ENCODE peak calls at places on chromosome 2, in nine cellular contexts. Y is AG20443; L is B cell; K is activated naive CD8-positive, alpha-beta T cell treated with anti-CD3 and anti-CD28 coated beads, Interleukin-2, amount 50 U/mL, for 24 hours; S is activated CD4-positive, alpha-beta T cell treated with anti-CD3 and anti-CD28 coated beads, Interleukin-2, amount 10 ng/mL, durations not matched to agents 7 days and 5 days; N is Kasumi-1; U is EH; H is NCI-H1092 treated with DMSO at 0.1 percent for 48 hours; E is CD4-positive, alpha-beta T cell. J is an unnamed sample.

GRCh38 chr2:67346718-67347407 is 50.3 kb upstream of the ETAA1 start:
- DNase-seq in Y (no peak), L (no peak), K (no peak), S (no peak), N (no peak), U (peak), H (no peak), E (no peak), J (no peak)

GRCh38 chr2:39546409-39546808 is 109.3 kb upstream of the MAP4K3 start:
- DNase-seq in Y (no peak), L (no peak), K (no peak), S (no peak), N (no peak), U (no peak), H (no peak), E (no peak), J (no peak)

GRCh38 chr2:129798301-129798581 is 181.2 kb upstream of the RAB6C start:
- DNase-seq in Y (no peak), L (no peak), K (no peak), S (no peak), N (no peak), U (no peak), H (no peak), E (no peak), J (no peak)

GRCh38 chr2:215299337-215299859 is 12.5 kb upstream of the ATIC start:
- DNase-seq in Y (no peak), L (no peak), K (no peak), S (no peak), N (no peak), U (peak), H (no peak), E (no peak), J (no peak)

GRCh38 chr2:3021720-3022119 is 355.9 kb downstream of the EIPR1 start:
- DNase-seq in Y (no peak), L (no peak), K (no peak), S (no peak), N (no peak), U (no peak), H (no peak), E (no peak), J (no peak)

GRCh38 chr2:216535454-216535995 is 36.9 kb downstream of the RPL37A start:
- DNase-seq in Y (peak), L (no peak), K (no peak), S (no peak), N (no peak), U (peak), H (no peak), E (no peak), J (no peak)

GRCh38 chr2:854460-854859 is 96.2 kb upstream of the SNTG2 start:
- DNase-seq in Y (peak), L (peak), K (peak), S (no peak), N (no peak), U (peak), H (peak), E (no peak), J (peak)

GRCh38 chr2:12769492-12770105 is 52.9 kb downstream of the TRIB2 start:
- DNase-seq in Y (peak), L (no peak), K (no peak), S (no peak), N (peak), U (no peak), H (no peak), E (no peak), J (no peak)

GRCh38 chr2:17815466-17816184 is 635 bp upstream of the MSGN1 start:
- DNase-seq in Y (no peak), L (no peak), K (no peak), S (no peak), N (no peak), U (no peak), H (no peak), E (no peak), J (no peak)

J was measured in SHP77.